ENCODE peak calls at places on chromosomes 6 and 20, in eight cellular contexts. One of them, this sample, is unnamed.

GRCh38 chr6:130421567-130421966 is 55.8 kb downstream of the TMEM200A start:
- DNase-seq in tibial nerve: no peak
- DNase-seq in NK-92 treated with Interleukin-12 subunit alpha and Interleukin-12 subunit beta, amount 100 ng/mL, for 24 hours: no peak
- DNase-seq in EH: peak
- DNase-seq in T-helper 9 cell: no peak
- DNase-seq in H9: no peak
- DNase-seq in NCI-H69: no peak
- DNase-seq in T-helper 1 cell: no peak
- DNase-seq in this sample: no peak

GRCh38 chr20:48025061-48025515 is 239.8 kb upstream of the SULF2 start:
- DNase-seq in T-helper 1 cell: no peak
- DNase-seq in H9: peak
- DNase-seq in T-helper 9 cell: no peak
- DNase-seq in NCI-H69: no peak
- DNase-seq in tibial nerve: peak
- DNase-seq in NK-92 treated with Interleukin-12 subunit alpha and Interleukin-12 subunit beta, amount 100 ng/mL, for 24 hours: no peak
- DNase-seq in EH: peak
- DNase-seq in this sample: no peak

GRCh38 chr6:4809999-4810918 is 34.1 kb downstream of the CDYL start:
- DNase-seq in EH: peak
- DNase-seq in tibial nerve: no peak
- DNase-seq in NCI-H69: peak
- DNase-seq in T-helper 9 cell: no peak
- DNase-seq in H9: no peak
- DNase-seq in T-helper 1 cell: no peak
- DNase-seq in NK-92 treated with Interleukin-12 subunit alpha and Interleukin-12 subunit beta, amount 100 ng/mL, for 24 hours: no peak
- DNase-seq in this sample: no peak

GRCh38 chr6:126477678-126478077 is 137.8 kb downstream of the CENPW start:
- DNase-seq in T-helper 9 cell: no peak
- DNase-seq in EH: no peak
- DNase-seq in NCI-H69: no peak
- DNase-seq in tibial nerve: no peak
- DNase-seq in H9: no peak
- DNase-seq in T-helper 1 cell: no peak
- DNase-seq in NK-92 treated with Interleukin-12 subunit alpha and Interleukin-12 subunit beta, amount 100 ng/mL, for 24 hours: no peak
- DNase-seq in this sample: no peak

GRCh38 chr20:11235058-11235457 is 561.3 kb upstream of the JAG1 start:
- DNase-seq in NCI-H69: peak
- DNase-seq in T-helper 1 cell: no peak
- DNase-seq in tibial nerve: no peak
- DNase-seq in T-helper 9 cell: no peak
- DNase-seq in NK-92 treated with Interleukin-12 subunit alpha and Interleukin-12 subunit beta, amount 100 ng/mL, for 24 hours: no peak
- DNase-seq in H9: peak
- DNase-seq in EH: peak
- DNase-seq in this sample: no peak

GRCh38 chr6:72650081-72650745 is 28.3 kb downstream of the KCNQ5 start:
- DNase-seq in EH: peak
- DNase-seq in tibial nerve: no peak
- DNase-seq in T-helper 9 cell: no peak
- DNase-seq in T-helper 1 cell: no peak
- DNase-seq in H9: no peak
- DNase-seq in NCI-H69: peak
- DNase-seq in NK-92 treated with Interleukin-12 subunit alpha and Interleukin-12 subunit beta, amount 100 ng/mL, for 24 hours: no peak
- DNase-seq in this sample: no peak

GRCh38 chr6:88558981-88559380 is 392.8 kb upstream of the CNR1 start:
- DNase-seq in NK-92 treated with Interleukin-12 subunit alpha and Interleukin-12 subunit beta, amount 100 ng/mL, for 24 hours: no peak
- DNase-seq in NCI-H69: no peak
- DNase-seq in T-helper 9 cell: no peak
- DNase-seq in T-helper 1 cell: no peak
- DNase-seq in EH: no peak
- DNase-seq in H9: no peak
- DNase-seq in tibial nerve: no peak
- DNase-seq in this sample: no peak

GRCh38 chr6:101011165-101011564 is 130.0 kb upstream of the ASCC3 start:
- DNase-seq in T-helper 9 cell: no peak
- DNase-seq in NCI-H69: peak
- DNase-seq in H9: no peak
- DNase-seq in NK-92 treated with Interleukin-12 subunit alpha and Interleukin-12 subunit beta, amount 100 ng/mL, for 24 hours: no peak
- DNase-seq in T-helper 1 cell: no peak
- DNase-seq in tibial nerve: no peak
- DNase-seq in EH: peak
- DNase-seq in this sample: no peak

GRCh38 chr20:19995220-19995863 is 21.8 kb upstream of the NAA20 start:
- DNase-seq in H9: no peak
- DNase-seq in T-helper 1 cell: no peak
- DNase-seq in tibial nerve: no peak
- DNase-seq in T-helper 9 cell: peak
- DNase-seq in EH: peak
- DNase-seq in NK-92 treated with Interleukin-12 subunit alpha and Interleukin-12 subunit beta, amount 100 ng/mL, for 24 hours: no peak
- DNase-seq in NCI-H69: peak
- DNase-seq in this sample: no peak

GRCh38 chr6:132320007-132320406 is 81.3 kb downstream of the MOXD1 start:
- DNase-seq in NCI-H69: no peak
- DNase-seq in EH: peak
- DNase-seq in NK-92 treated with Interleukin-12 subunit alpha and Interleukin-12 subunit beta, amount 100 ng/mL, for 24 hours: no peak
- DNase-seq in tibial nerve: no peak
- DNase-seq in H9: no peak
- DNase-seq in T-helper 9 cell: no peak
- DNase-seq in T-helper 1 cell: no peak
- DNase-seq in this sample: no peak

GRCh38 chr6:72132425-72132824 is 246.1 kb downstream of the RIMS1 start:
- DNase-seq in T-helper 9 cell: no peak
- DNase-seq in NK-92 treated with Interleukin-12 subunit alpha and Interleukin-12 subunit beta, amount 100 ng/mL, for 24 hours: no peak
- DNase-seq in tibial nerve: no peak
- DNase-seq in T-helper 1 cell: no peak
- DNase-seq in NCI-H69: no peak
- DNase-seq in H9: no peak
- DNase-seq in EH: no peak
- DNase-seq in this sample: no peak

GRCh38 chr6:13924949-13925881 is at the start of gene RNF182:
- DNase-seq in H9: no peak
- DNase-seq in EH: no peak
- DNase-seq in tibial nerve: no peak
- DNase-seq in NK-92 treated with Interleukin-12 subunit alpha and Interleukin-12 subunit beta, amount 100 ng/mL, for 24 hours: no peak
- DNase-seq in NCI-H69: peak
- DNase-seq in T-helper 1 cell: no peak
- DNase-seq in T-helper 9 cell: no peak
- DNase-seq in this sample: no peak

GRCh38 chr6:104995989-104996617 is 39.2 kb downstream of the LIN28B start:
- DNase-seq in H9: no peak
- DNase-seq in tibial nerve: no peak
- DNase-seq in EH: peak
- DNase-seq in NK-92 treated with Interleukin-12 subunit alpha and Interleukin-12 subunit beta, amount 100 ng/mL, for 24 hours: no peak
- DNase-seq in T-helper 1 cell: no peak
- DNase-seq in T-helper 9 cell: no peak
- DNase-seq in NCI-H69: no peak
- DNase-seq in this sample: no peak

GRCh38 chr20:20606881-20607280 is 105.6 kb downstream of the RALGAPA2 start:
- DNase-seq in NCI-H69: no peak
- DNase-seq in T-helper 9 cell: no peak
- DNase-seq in T-helper 1 cell: no peak
- DNase-seq in EH: no peak
- DNase-seq in H9: no peak
- DNase-seq in tibial nerve: no peak
- DNase-seq in NK-92 treated with Interleukin-12 subunit alpha and Interleukin-12 subunit beta, amount 100 ng/mL, for 24 hours: no peak
- DNase-seq in this sample: no peak

GRCh38 chr6:131733376-131734016 is 22.7 kb upstream of the CTAGE9 start:
- DNase-seq in EH: peak
- DNase-seq in tibial nerve: no peak
- DNase-seq in T-helper 1 cell: no peak
- DNase-seq in T-helper 9 cell: no peak
- DNase-seq in NCI-H69: no peak
- DNase-seq in NK-92 treated with Interleukin-12 subunit alpha and Interleukin-12 subunit beta, amount 100 ng/mL, for 24 hours: no peak
- DNase-seq in H9: no peak
- DNase-seq in this sample: no peak

GRCh38 chr20:7272512-7272911 is 505.0 kb downstream of the BMP2 start:
- DNase-seq in NK-92 treated with Interleukin-12 subunit alpha and Interleukin-12 subunit beta, amount 100 ng/mL, for 24 hours: no peak
- DNase-seq in EH: no peak
- DNase-seq in T-helper 1 cell: no peak
- DNase-seq in NCI-H69: peak
- DNase-seq in H9: no peak
- DNase-seq in T-helper 9 cell: no peak
- DNase-seq in tibial nerve: no peak
- DNase-seq in this sample: no peak

GRCh38 chr20:20677186-20677585 is 35.3 kb downstream of the RALGAPA2 start:
- DNase-seq in T-helper 9 cell: no peak
- DNase-seq in NK-92 treated with Interleukin-12 subunit alpha and Interleukin-12 subunit beta, amount 100 ng/mL, for 24 hours: no peak
- DNase-seq in tibial nerve: no peak
- DNase-seq in T-helper 1 cell: no peak
- DNase-seq in EH: no peak
- DNase-seq in NCI-H69: peak
- DNase-seq in H9: no peak
- DNase-seq in this sample: no peak

GRCh38 chr6:41370488-41371111 is 35.2 kb downstream of the NCR2 start:
- DNase-seq in T-helper 1 cell: no peak
- DNase-seq in EH: peak
- DNase-seq in NCI-H69: peak
- DNase-seq in NK-92 treated with Interleukin-12 subunit alpha and Interleukin-12 subunit beta, amount 100 ng/mL, for 24 hours: no peak
- DNase-seq in H9: no peak
- DNase-seq in T-helper 9 cell: no peak
- DNase-seq in tibial nerve: no peak
- DNase-seq in this sample: no peak

GRCh38 chr20:46983466-46983865 is 88.8 kb downstream of the EYA2 start:
- DNase-seq in NCI-H69: no peak
- DNase-seq in H9: no peak
- DNase-seq in T-helper 1 cell: no peak
- DNase-seq in EH: no peak
- DNase-seq in NK-92 treated with Interleukin-12 subunit alpha and Interleukin-12 subunit beta, amount 100 ng/mL, for 24 hours: no peak
- DNase-seq in T-helper 9 cell: no peak
- DNase-seq in tibial nerve: no peak
- DNase-seq in this sample: no peak

GRCh38 chr20:32477594-32478512 is 107.3 kb downstream of the NOL4L start:
- DNase-seq in tibial nerve: no peak
- DNase-seq in T-helper 9 cell: no peak
- DNase-seq in T-helper 1 cell: no peak
- DNase-seq in H9: no peak
- DNase-seq in NK-92 treated with Interleukin-12 subunit alpha and Interleukin-12 subunit beta, amount 100 ng/mL, for 24 hours: no peak
- DNase-seq in EH: peak
- DNase-seq in NCI-H69: no peak
- DNase-seq in this sample: no peak

GRCh38 chr20:37777012-37777411 is 83.2 kb downstream of the CTNNBL1 start:
- DNase-seq in H9: no peak
- DNase-seq in EH: no peak
- DNase-seq in NCI-H69: no peak
- DNase-seq in T-helper 1 cell: no peak
- DNase-seq in T-helper 9 cell: no peak
- DNase-seq in tibial nerve: no peak
- DNase-seq in NK-92 treated with Interleukin-12 subunit alpha and Interleukin-12 subunit beta, amount 100 ng/mL, for 24 hours: no peak
- DNase-seq in this sample: no peak

GRCh38 chr6:31861919-31862343 is 690 bp downstream of the NEU1 start:
- DNase-seq in NCI-H69: no peak
- DNase-seq in NK-92 treated with Interleukin-12 subunit alpha and Interleukin-12 subunit beta, amount 100 ng/mL, for 24 hours: no peak
- DNase-seq in T-helper 1 cell: no peak
- DNase-seq in H9: no peak
- DNase-seq in T-helper 9 cell: no peak
- DNase-seq in EH: no peak
- DNase-seq in tibial nerve: no peak
- DNase-seq in this sample: no peak

GRCh38 chr6:11381801-11382513 is 149.5 kb upstream of the NEDD9 start:
- DNase-seq in NK-92 treated with Interleukin-12 subunit alpha and Interleukin-12 subunit beta, amount 100 ng/mL, for 24 hours: no peak
- DNase-seq in EH: no peak
- DNase-seq in H9: no peak
- DNase-seq in T-helper 9 cell: peak
- DNase-seq in tibial nerve: peak
- DNase-seq in NCI-H69: no peak
- DNase-seq in T-helper 1 cell: peak
- DNase-seq in this sample: no peak

GRCh38 chr6:152552616-152553209 is 84.4 kb downstream of the SYNE1 start:
- DNase-seq in tibial nerve: peak
- DNase-seq in H9: peak
- DNase-seq in NCI-H69: peak
- DNase-seq in EH: peak
- DNase-seq in T-helper 1 cell: no peak
- DNase-seq in T-helper 9 cell: no peak
- DNase-seq in NK-92 treated with Interleukin-12 subunit alpha and Interleukin-12 subunit beta, amount 100 ng/mL, for 24 hours: peak
- DNase-seq in this sample: peak

GRCh38 chr6:57069920-57070331 is 20.1 kb upstream of the ZNF451 start:
- DNase-seq in NK-92 treated with Interleukin-12 subunit alpha and Interleukin-12 subunit beta, amount 100 ng/mL, for 24 hours: no peak
- DNase-seq in T-helper 9 cell: no peak
- DNase-seq in NCI-H69: no peak
- DNase-seq in EH: no peak
- DNase-seq in tibial nerve: no peak
- DNase-seq in T-helper 1 cell: no peak
- DNase-seq in H9: peak
- DNase-seq in this sample: no peak

GRCh38 chr6:109024784-109025183 is 69.9 kb downstream of the SESN1 start:
- DNase-seq in T-helper 1 cell: no peak
- DNase-seq in NCI-H69: peak
- DNase-seq in H9: peak
- DNase-seq in EH: no peak
- DNase-seq in T-helper 9 cell: no peak
- DNase-seq in tibial nerve: no peak
- DNase-seq in NK-92 treated with Interleukin-12 subunit alpha and Interleukin-12 subunit beta, amount 100 ng/mL, for 24 hours: no peak
- DNase-seq in this sample: no peak

GRCh38 chr20:41316602-41317535 is 662 bp downstream of the ZHX3 start:
- DNase-seq in NCI-H69: peak
- DNase-seq in T-helper 9 cell: peak
- DNase-seq in H9: peak
- DNase-seq in NK-92 treated with Interleukin-12 subunit alpha and Interleukin-12 subunit beta, amount 100 ng/mL, for 24 hours: peak
- DNase-seq in T-helper 1 cell: peak
- DNase-seq in tibial nerve: peak
- DNase-seq in EH: peak
- DNase-seq in this sample: peak

GRCh38 chr6:41732601-41733348 is 2.6 kb downstream of the TFEB start:
- DNase-seq in T-helper 9 cell: peak
- DNase-seq in T-helper 1 cell: peak
- DNase-seq in NCI-H69: peak
- DNase-seq in tibial nerve: no peak
- DNase-seq in EH: no peak
- DNase-seq in H9: no peak
- DNase-seq in NK-92 treated with Interleukin-12 subunit alpha and Interleukin-12 subunit beta, amount 100 ng/mL, for 24 hours: peak
- DNase-seq in this sample: no peak

GRCh38 chr20:44041001-44041400 is 126.3 kb downstream of the TOX2 start:
- DNase-seq in T-helper 9 cell: no peak
- DNase-seq in EH: no peak
- DNase-seq in T-helper 1 cell: no peak
- DNase-seq in NK-92 treated with Interleukin-12 subunit alpha and Interleukin-12 subunit beta, amount 100 ng/mL, for 24 hours: no peak
- DNase-seq in NCI-H69: no peak
- DNase-seq in tibial nerve: no peak
- DNase-seq in H9: no peak
- DNase-seq in this sample: no peak

GRCh38 chr6:140697585-140697984 is 1323.1 kb upstream of the CITED2 start:
- DNase-seq in EH: no peak
- DNase-seq in tibial nerve: no peak
- DNase-seq in H9: no peak
- DNase-seq in T-helper 1 cell: no peak
- DNase-seq in T-helper 9 cell: no peak
- DNase-seq in NK-92 treated with Interleukin-12 subunit alpha and Interleukin-12 subunit beta, amount 100 ng/mL, for 24 hours: no peak
- DNase-seq in NCI-H69: no peak
- DNase-seq in this sample: no peak

GRCh38 chr20:5170341-5170740 is 43.5 kb downstream of the CDS2 start:
- DNase-seq in H9: no peak
- DNase-seq in NCI-H69: peak
- DNase-seq in EH: no peak
- DNase-seq in T-helper 9 cell: no peak
- DNase-seq in NK-92 treated with Interleukin-12 subunit alpha and Interleukin-12 subunit beta, amount 100 ng/mL, for 24 hours: no peak
- DNase-seq in T-helper 1 cell: no peak
- DNase-seq in tibial nerve: no peak
- DNase-seq in this sample: no peak

GRCh38 chr6:5762561-5762968 is 244.2 kb downstream of the NRN1 start:
- DNase-seq in H9: no peak
- DNase-seq in T-helper 9 cell: no peak
- DNase-seq in T-helper 1 cell: no peak
- DNase-seq in NCI-H69: peak
- DNase-seq in tibial nerve: no peak
- DNase-seq in EH: no peak
- DNase-seq in NK-92 treated with Interleukin-12 subunit alpha and Interleukin-12 subunit beta, amount 100 ng/mL, for 24 hours: no peak
- DNase-seq in this sample: peak

GRCh38 chr20:24789877-24790276 is 159.2 kb upstream of the CST7 start:
- DNase-seq in T-helper 1 cell: no peak
- DNase-seq in H9: no peak
- DNase-seq in EH: no peak
- DNase-seq in NK-92 treated with Interleukin-12 subunit alpha and Interleukin-12 subunit beta, amount 100 ng/mL, for 24 hours: no peak
- DNase-seq in NCI-H69: peak
- DNase-seq in T-helper 9 cell: no peak
- DNase-seq in tibial nerve: no peak
- DNase-seq in this sample: no peak

GRCh38 chr20:44211177-44212039 is 837 bp upstream of the OSER1 start:
- DNase-seq in T-helper 9 cell: no peak
- DNase-seq in NK-92 treated with Interleukin-12 subunit alpha and Interleukin-12 subunit beta, amount 100 ng/mL, for 24 hours: no peak
- DNase-seq in EH: peak
- DNase-seq in H9: no peak
- DNase-seq in tibial nerve: peak
- DNase-seq in T-helper 1 cell: no peak
- DNase-seq in NCI-H69: peak
- DNase-seq in this sample: peak